ENCODE peak calls at places on chromosomes 13 and 19, in ten cellular contexts. O, K, Q, P, N, S, D, H, A and G are unnamed samples.

GRCh38 chr13:48804836-48805601 is 151.3 kb downstream of the CYSLTR2 start:
- DNase-seq in O (no peak), K (no peak), Q (no peak), P (peak), N (no peak), S (no peak), D (no peak), H (no peak), A (no peak), G (peak)

GRCh38 chr13:95784161-95784880 is 107.4 kb downstream of the DNAJC3 start:
- DNase-seq in O (no peak), K (no peak), Q (peak), P (peak), N (no peak), S (no peak), D (no peak), H (no peak), A (peak), G (peak)

GRCh38 chr19:29004796-29005195 is 208.2 kb downstream of the UQCRFS1 start:
- DNase-seq in O (no peak), K (no peak), Q (no peak), P (no peak), N (no peak), S (no peak), D (no peak), H (no peak), A (no peak), G (no peak)

GRCh38 chr13:42971670-42972355 is 20.2 kb downstream of the EPSTI1 start:
- DNase-seq in O (no peak), K (no peak), Q (no peak), P (peak), N (no peak), S (no peak), D (no peak), H (no peak), A (peak), G (no peak)

GRCh38 chr13:112889351-112890290 is 79.4 kb upstream of the MCF2L start:
- DNase-seq in O (no peak), K (no peak), Q (no peak), P (no peak), N (no peak), S (peak), D (peak), H (no peak), A (no peak), G (no peak)

GRCh38 chr13:92966341-92966740 is 260.3 kb upstream of the GPC6 start:
- DNase-seq in O (no peak), K (no peak), Q (no peak), P (no peak), N (no peak), S (no peak), D (no peak), H (no peak), A (no peak), G (no peak)

GRCh38 chr19:41427647-41428480 is 690 bp upstream of the B3GNT8 start:
- DNase-seq in O (peak), K (no peak), Q (no peak), P (no peak), N (peak), S (no peak), D (peak), H (peak), A (no peak), G (no peak)

GRCh38 chr13:46698910-46699460 is 98.0 kb downstream of the ESD start:
- DNase-seq in O (no peak), K (no peak), Q (no peak), P (peak), N (no peak), S (no peak), D (no peak), H (no peak), A (peak), G (no peak)

GRCh38 chr13:23561261-23561660 is 9.0 kb upstream of the TNFRSF19 start:
- DNase-seq in O (no peak), K (no peak), Q (no peak), P (no peak), N (no peak), S (no peak), D (no peak), H (no peak), A (no peak), G (no peak)

GRCh38 chr13:113364371-113364932 is 522 bp upstream of the GRTP1 start:
- DNase-seq in O (peak), K (no peak), Q (no peak), P (no peak), N (peak), S (no peak), D (peak), H (no peak), A (no peak), G (no peak)

GRCh38 chr19:2775556-2776430 is 7.3 kb downstream of the SGTA start:
- DNase-seq in O (peak), K (no peak), Q (no peak), P (peak), N (peak), S (no peak), D (no peak), H (peak), A (peak), G (peak)

GRCh38 chr13:112213467-112214245 is 146.7 kb downstream of the SOX1 start:
- DNase-seq in O (peak), K (no peak), Q (no peak), P (no peak), N (no peak), S (no peak), D (no peak), H (peak), A (no peak), G (no peak)

GRCh38 chr19:43726736-43727592 is 11.1 kb downstream of the IRGC start:
- DNase-seq in O (no peak), K (no peak), Q (no peak), P (no peak), N (no peak), S (peak), D (no peak), H (no peak), A (no peak), G (peak)

GRCh38 chr13:53276265-53276664 is 247.7 kb downstream of the OLFM4 start:
- DNase-seq in O (no peak), K (no peak), Q (no peak), P (no peak), N (no peak), S (no peak), D (peak), H (no peak), A (no peak), G (no peak)

GRCh38 chr19:50341091-50341564 is 12.0 kb upstream of the KCNC3 start:
- DNase-seq in O (no peak), K (peak), Q (no peak), P (no peak), N (no peak), S (no peak), D (no peak), H (no peak), A (no peak), G (no peak)

DNA sequence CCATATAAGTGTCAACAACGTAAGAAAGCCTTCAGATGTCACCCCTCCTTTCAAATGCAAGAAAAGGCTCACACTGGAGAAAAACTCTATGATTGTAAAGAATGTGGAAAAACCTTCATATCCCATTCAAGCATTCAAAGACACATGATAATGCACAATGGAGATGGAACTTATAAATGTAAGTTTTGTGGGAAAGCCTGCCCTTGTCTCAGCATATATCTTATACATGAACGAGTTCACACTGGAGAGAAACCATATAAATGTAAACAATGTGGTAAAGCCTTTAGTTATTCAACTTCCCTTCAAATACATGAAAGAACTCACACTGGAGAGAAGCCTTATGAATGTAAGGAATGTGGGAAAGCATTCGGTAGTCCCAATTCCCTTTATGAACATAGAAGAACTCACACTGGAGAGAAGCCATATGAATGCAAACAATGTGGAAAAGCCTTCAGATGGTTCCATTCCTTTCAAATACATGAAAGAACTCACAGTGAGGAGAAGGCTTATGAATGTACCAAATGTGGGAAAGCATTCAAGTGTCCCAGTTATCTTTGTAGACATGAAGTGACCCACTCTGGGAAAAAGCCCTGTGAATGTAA is 11.1 kb downstream of the ZNF844 start:
- DNase-seq in O (no peak), K (no peak), Q (no peak), P (no peak), N (no peak), S (no peak), D (no peak), H (no peak), A (no peak), G (no peak)
- H3K4me3 ChIP-seq in O (no peak), K (no peak), Q (no peak), P (no peak), N (no peak), S (no peak), D (peak), H (no peak), A (no peak), G (peak)

GRCh38 chr13:51907040-51907732 is 45.4 kb downstream of the CCDC70 start:
- DNase-seq in O (no peak), K (no peak), Q (no peak), P (no peak), N (no peak), S (no peak), D (no peak), H (no peak), A (no peak), G (no peak)
- H3K27ac ChIP-seq in O (no peak), K (no peak), Q (no peak), P (no peak), N (no peak), S (no peak), D (no peak), H (no peak), A (no peak), G (no peak)

GRCh38 chr19:1066748-1067340 is at the start of gene ARHGAP45:
- DNase-seq in O (peak), K (peak), Q (no peak), P (no peak), N (no peak), S (peak), D (peak), H (no peak), A (no peak), G (no peak)

GRCh38 chr19:1067341-1068103 is 555 bp downstream of the ARHGAP45 start:
- DNase-seq in O (peak), K (no peak), Q (no peak), P (no peak), N (no peak), S (no peak), D (no peak), H (no peak), A (no peak), G (no peak)

GRCh38 chr19:1064661-1065605 is 2.0 kb upstream of the ARHGAP45 start:
- DNase-seq in O (peak), K (peak), Q (no peak), P (peak), N (no peak), S (peak), D (peak), H (peak), A (no peak), G (peak)

GRCh38 chr19:1065606-1066109 is 1.3 kb upstream of the ARHGAP45 start:
- DNase-seq in O (peak), K (no peak), Q (no peak), P (no peak), N (no peak), S (no peak), D (peak), H (peak), A (no peak), G (no peak)

DNA sequence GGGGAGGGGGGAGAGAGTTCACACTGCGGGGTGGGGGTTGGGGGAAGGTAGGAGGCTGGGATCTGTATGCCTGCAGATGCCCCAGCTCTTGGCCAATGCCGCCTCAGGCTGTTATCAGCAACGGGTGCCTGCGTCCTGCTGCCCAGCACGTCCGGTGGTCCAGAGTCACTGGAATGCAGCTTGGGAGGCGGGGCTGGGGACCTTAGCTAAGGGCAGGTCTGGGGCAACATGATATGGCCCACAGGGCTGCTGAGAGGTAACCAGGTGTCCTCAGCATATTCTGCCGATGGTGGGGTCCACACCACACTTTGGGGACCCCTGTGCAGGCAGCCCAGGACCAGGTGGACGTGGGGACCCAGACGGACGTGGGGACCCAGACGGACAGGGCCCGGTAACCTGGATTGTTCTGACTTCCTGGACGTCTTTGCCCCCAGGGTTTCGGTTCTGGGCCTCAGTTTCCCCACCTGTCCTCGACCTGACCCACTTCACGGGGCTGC is 668 bp upstream of the ARHGAP45 start:
- DNase-seq in O (no peak), K (no peak), Q (no peak), P (no peak), N (no peak), S (peak), D (peak), H (no peak), A (no peak), G (no peak)
- H3K4me3 ChIP-seq in O (peak), K (peak), Q (no peak), P (no peak), N (no peak), S (peak), D (no peak), H (peak), A (no peak), G (no peak)

GRCh38 chr13:27437126-27437525 is 12.7 kb downstream of the GTF3A start:
- DNase-seq in O (no peak), K (no peak), Q (no peak), P (no peak), N (no peak), S (no peak), D (no peak), H (no peak), A (no peak), G (no peak)

GRCh38 chr13:27427663-27428062 is 3.2 kb downstream of the GTF3A start:
- DNase-seq in O (no peak), K (no peak), Q (no peak), P (no peak), N (no peak), S (no peak), D (no peak), H (no peak), A (no peak), G (no peak)

GRCh38 chr13:27428160-27428559 is 3.7 kb downstream of the GTF3A start:
- DNase-seq in O (no peak), K (no peak), Q (no peak), P (no peak), N (no peak), S (no peak), D (no peak), H (no peak), A (no peak), G (no peak)

GRCh38 chr13:27432180-27432579 is 7.8 kb downstream of the GTF3A start:
- DNase-seq in O (no peak), K (no peak), Q (no peak), P (no peak), N (no peak), S (no peak), D (no peak), H (no peak), A (no peak), G (no peak)

DNA sequence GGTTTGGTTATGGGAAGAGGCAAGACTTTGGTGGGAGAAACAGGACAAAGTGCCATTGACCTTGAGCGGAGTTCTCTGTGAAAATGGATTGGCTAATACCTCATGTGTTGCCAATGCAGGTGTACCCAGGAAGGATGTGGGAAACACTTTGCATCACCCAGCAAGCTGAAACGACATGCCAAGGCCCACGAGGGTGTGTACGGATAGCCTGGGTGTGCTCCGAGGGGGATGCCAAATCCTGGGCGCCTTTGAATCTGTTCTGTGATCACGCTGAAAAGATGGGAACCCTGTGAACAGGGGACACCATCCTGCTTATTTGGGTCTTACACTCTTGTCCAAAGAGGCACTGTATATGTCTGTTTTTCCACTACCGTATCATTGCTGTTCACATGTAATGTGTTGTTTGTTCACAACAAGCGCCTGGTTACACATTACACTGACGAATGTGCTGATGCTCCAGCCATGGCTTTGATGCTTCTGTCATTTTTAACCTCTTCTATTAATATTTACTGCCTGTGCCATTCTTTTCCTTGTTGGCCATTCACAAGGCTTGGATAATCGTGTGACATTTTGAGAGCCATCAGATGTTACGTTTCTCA is 8.3 kb downstream of the GTF3A start:
- DNase-seq in O (no peak), K (no peak), Q (no peak), P (no peak), N (no peak), S (no peak), D (no peak), H (no peak), A (no peak), G (no peak)
- H3K27ac ChIP-seq in O (no peak), K (no peak), Q (no peak), P (no peak), N (no peak), S (no peak), D (no peak), H (no peak), A (no peak), G (no peak)

GRCh38 chr19:10335149-10336053 is 2.1 kb upstream of the RAVER1 start:
- DNase-seq in O (no peak), K (no peak), Q (no peak), P (no peak), N (no peak), S (no peak), D (peak), H (no peak), A (no peak), G (no peak)
- H3K4me3 ChIP-seq in O (no peak), K (no peak), Q (peak), P (no peak), N (peak), S (peak), D (peak), H (no peak), A (peak), G (no peak)

DNA sequence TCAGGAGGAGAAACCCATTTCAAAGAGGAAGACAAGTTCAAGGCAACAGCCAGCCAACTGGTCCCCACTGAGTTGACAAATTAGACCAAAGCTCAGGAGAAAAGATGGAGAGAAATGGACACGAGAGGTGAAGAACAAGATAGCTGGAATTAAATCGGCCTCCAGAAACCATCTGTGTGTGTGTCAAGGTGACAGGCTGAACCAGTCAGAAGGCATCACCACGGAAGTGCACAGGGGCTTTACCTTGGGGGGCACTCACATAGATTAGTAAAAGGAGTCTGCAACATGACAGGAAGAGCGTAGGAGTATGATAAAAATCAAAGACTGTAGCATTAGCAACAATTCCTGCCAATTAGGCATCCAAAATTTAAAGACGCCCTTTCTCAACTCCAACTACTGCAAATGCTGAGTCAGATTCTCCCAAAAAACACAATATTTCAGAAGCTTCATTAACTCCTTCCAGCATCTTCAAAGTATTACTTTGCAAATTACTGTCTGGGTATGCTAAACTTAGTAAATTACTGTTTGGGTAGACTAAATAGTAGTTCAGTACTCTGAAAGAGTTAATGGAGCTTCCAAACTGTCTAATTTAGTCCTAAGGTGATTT is 66.2 kb downstream of the FOXO1 start:
- DNase-seq in O (no peak), K (no peak), Q (no peak), P (no peak), N (no peak), S (no peak), D (no peak), H (no peak), A (no peak), G (no peak)
- H3K27ac ChIP-seq in O (no peak), K (peak), Q (no peak), P (no peak), N (peak), S (no peak), D (no peak), H (no peak), A (no peak), G (no peak)

GRCh38 chr13:77026255-77026782 is 640 bp downstream of the FBXL3 start:
- DNase-seq in O (peak), K (peak), Q (no peak), P (peak), N (peak), S (peak), D (peak), H (peak), A (peak), G (no peak)

GRCh38 chr13:77026783-77027621 is at the start of gene FBXL3:
- DNase-seq in O (peak), K (peak), Q (peak), P (peak), N (peak), S (peak), D (peak), H (peak), A (peak), G (peak)

GRCh38 chr13:77031869-77032268 is 4.9 kb upstream of the FBXL3 start:
- DNase-seq in O (no peak), K (no peak), Q (no peak), P (no peak), N (no peak), S (no peak), D (no peak), H (no peak), A (no peak), G (no peak)

GRCh38 chr13:77029436-77029835 is 2.5 kb upstream of the FBXL3 start:
- DNase-seq in O (no peak), K (no peak), Q (no peak), P (no peak), N (no peak), S (no peak), D (no peak), H (no peak), A (no peak), G (no peak)

DNA sequence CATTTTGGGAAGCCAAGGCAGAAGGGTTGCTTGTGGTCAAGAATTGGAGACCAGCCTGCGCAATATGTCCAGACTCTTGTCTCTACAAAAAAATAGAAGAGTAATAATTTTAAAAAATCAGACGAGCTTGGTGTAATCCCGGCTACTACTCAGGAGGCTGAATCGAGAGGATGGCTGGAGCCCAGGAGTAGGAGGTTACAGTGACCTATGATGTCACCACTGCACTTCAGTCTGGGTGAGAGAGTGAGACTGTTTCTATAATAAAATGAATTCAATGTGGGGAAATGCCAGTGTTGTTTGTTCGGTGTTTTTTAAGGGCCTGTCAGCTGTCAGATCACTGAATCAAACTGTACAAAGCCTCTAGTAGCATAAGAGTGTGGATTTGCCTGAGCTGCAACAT is 1.2 kb upstream of the FBXL3 start:
- DNase-seq in O (no peak), K (no peak), Q (no peak), P (peak), N (peak), S (no peak), D (no peak), H (no peak), A (peak), G (no peak)
- H3K4me3 ChIP-seq in O (no peak), K (no peak), Q (peak), P (peak), N (peak), S (peak), D (no peak), H (no peak), A (no peak), G (peak)

DNA sequence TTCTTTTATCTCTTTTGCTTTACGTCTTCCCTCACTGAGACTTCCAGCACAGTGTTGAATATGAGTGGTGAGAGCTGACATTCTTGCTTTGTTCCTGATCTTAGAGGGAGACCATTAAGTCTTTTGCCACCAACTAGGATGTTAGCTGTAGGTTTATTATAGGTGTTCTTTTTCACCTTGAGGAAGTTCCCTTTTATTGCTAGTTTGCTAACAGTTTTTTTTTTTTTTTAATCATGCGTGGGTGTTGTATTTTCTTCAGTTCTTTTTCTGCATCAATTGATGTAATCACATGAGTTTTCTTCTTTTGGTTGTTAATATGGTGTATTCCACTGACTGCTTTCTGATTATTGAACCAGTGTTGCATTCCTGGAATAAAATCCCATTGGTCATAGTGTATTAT is 21.1 kb downstream of the AP1M1 start:
- DNase-seq in O (no peak), K (no peak), Q (no peak), P (no peak), N (no peak), S (no peak), D (no peak), H (no peak), A (no peak), G (no peak)
- H3K27ac ChIP-seq in O (no peak), K (no peak), Q (no peak), P (no peak), N (no peak), S (no peak), D (no peak), H (no peak), A (no peak), G (no peak)